ENCODE peak calls at places on chromosomes 7 and 10, in ten cellular contexts. S, J, L, Q, I, C, Z, U, A and R are unnamed samples.

GRCh38 chr10:27446091-27446918 is 57.8 kb upstream of the RAB18 start:
- DNase-seq in S (peak), J (no peak), L (peak), Q (no peak), I (peak), C (no peak), Z (peak), U (no peak), A (no peak), R (peak)

GRCh38 chr7:72453436-72453835 is 41.3 kb upstream of the CALN1 start:
- DNase-seq in S (no peak), J (no peak), L (no peak), Q (no peak), I (no peak), C (no peak), Z (no peak), U (no peak), A (no peak), R (no peak)

GRCh38 chr7:114825423-114825951 is 96.4 kb upstream of the MDFIC start:
- DNase-seq in S (no peak), J (no peak), L (no peak), Q (no peak), I (no peak), C (no peak), Z (no peak), U (no peak), A (no peak), R (no peak)

GRCh38 chr7:95330194-95331003 is 6.1 kb upstream of the PON1 start:
- DNase-seq in S (no peak), J (no peak), L (peak), Q (no peak), I (no peak), C (no peak), Z (no peak), U (no peak), A (no peak), R (peak)

GRCh38 chr10:107576746-107577145 is 412.2 kb upstream of the SORCS1 start:
- DNase-seq in S (no peak), J (no peak), L (no peak), Q (no peak), I (no peak), C (no peak), Z (no peak), U (no peak), A (no peak), R (no peak)

GRCh38 chr7:123190109-123190831 is 9.5 kb downstream of the SLC13A1 start:
- DNase-seq in S (no peak), J (no peak), L (no peak), Q (no peak), I (no peak), C (no peak), Z (no peak), U (no peak), A (no peak), R (no peak)

GRCh38 chr10:94218496-94219183 is 144.1 kb downstream of the NOC3L start:
- DNase-seq in S (no peak), J (no peak), L (no peak), Q (no peak), I (no peak), C (no peak), Z (no peak), U (no peak), A (no peak), R (peak)

GRCh38 chr10:130993612-130994011 is 317.9 kb downstream of the TCERG1L start:
- DNase-seq in S (no peak), J (no peak), L (no peak), Q (no peak), I (no peak), C (no peak), Z (no peak), U (no peak), A (no peak), R (no peak)

GRCh38 chr10:73874267-73875138 is at the start of gene CAMK2G:
- DNase-seq in S (no peak), J (peak), L (peak), Q (no peak), I (no peak), C (peak), Z (peak), U (no peak), A (peak), R (peak)

GRCh38 chr7:30503273-30504212 is 1.1 kb downstream of the GGCT start:
- DNase-seq in S (no peak), J (no peak), L (peak), Q (no peak), I (no peak), C (no peak), Z (no peak), U (no peak), A (no peak), R (peak)

GRCh38 chr10:126670886-126671285 is 393 bp upstream of the C10orf90 start:
- DNase-seq in S (no peak), J (no peak), L (no peak), Q (no peak), I (no peak), C (no peak), Z (no peak), U (no peak), A (no peak), R (no peak)

GRCh38 chr10:95741807-95742528 is 14.0 kb upstream of the ENTPD1 start:
- DNase-seq in S (no peak), J (no peak), L (no peak), Q (no peak), I (no peak), C (peak), Z (peak), U (no peak), A (no peak), R (peak)

GRCh38 chr10:69816536-69816935 is 14.8 kb downstream of the COL13A1 start:
- DNase-seq in S (no peak), J (no peak), L (no peak), Q (no peak), I (no peak), C (no peak), Z (no peak), U (no peak), A (no peak), R (no peak)

GRCh38 chr10:30583778-30584415 is 45.7 kb downstream of the LYZL2 start:
- DNase-seq in S (peak), J (peak), L (peak), Q (peak), I (no peak), C (peak), Z (peak), U (no peak), A (peak), R (peak)

GRCh38 chr7:42152353-42153205 is 84.4 kb downstream of the GLI3 start:
- DNase-seq in S (no peak), J (peak), L (no peak), Q (no peak), I (no peak), C (no peak), Z (no peak), U (no peak), A (no peak), R (no peak)

GRCh38 chr10:58019863-58020537 is 247.7 kb downstream of the IPMK start:
- DNase-seq in S (no peak), J (no peak), L (no peak), Q (no peak), I (no peak), C (no peak), Z (no peak), U (no peak), A (no peak), R (no peak)

GRCh38 chr10:96390460-96390864 is 31.7 kb upstream of the OPALIN start:
- DNase-seq in S (no peak), J (peak), L (no peak), Q (no peak), I (no peak), C (peak), Z (no peak), U (peak), A (peak), R (no peak)

GRCh38 chr7:25180946-25181345 is 47.3 kb downstream of the NPVF start:
- DNase-seq in S (no peak), J (no peak), L (no peak), Q (no peak), I (no peak), C (no peak), Z (no peak), U (no peak), A (no peak), R (no peak)

GRCh38 chr7:65379318-65379717 is 5.7 kb downstream of the ZNF92 start:
- DNase-seq in S (no peak), J (no peak), L (no peak), Q (no peak), I (no peak), C (no peak), Z (no peak), U (no peak), A (no peak), R (peak)

GRCh38 chr10:21797984-21798765 is 205.4 kb downstream of the DNAJC1 start:
- DNase-seq in S (no peak), J (no peak), L (no peak), Q (no peak), I (no peak), C (no peak), Z (no peak), U (no peak), A (no peak), R (no peak)

GRCh38 chr10:50636576-50636975 is 12.8 kb upstream of the SGMS1 start:
- DNase-seq in S (no peak), J (no peak), L (no peak), Q (no peak), I (no peak), C (no peak), Z (no peak), U (no peak), A (no peak), R (no peak)

GRCh38 chr7:44581426-44581906 is 565 bp downstream of the TMED4 start:
- DNase-seq in S (no peak), J (no peak), L (peak), Q (no peak), I (no peak), C (peak), Z (peak), U (peak), A (no peak), R (no peak)

GRCh38 chr7:113331155-113331898 is 213.0 kb upstream of the SMIM30 start:
- DNase-seq in S (no peak), J (no peak), L (no peak), Q (no peak), I (no peak), C (no peak), Z (peak), U (peak), A (no peak), R (no peak)

GRCh38 chr10:30686706-30687105 is 57.2 kb upstream of the LYZL2 start:
- DNase-seq in S (no peak), J (no peak), L (no peak), Q (no peak), I (no peak), C (no peak), Z (no peak), U (no peak), A (no peak), R (no peak)

GRCh38 chr7:116455499-116455898 is 44.0 kb upstream of the CAV2 start:
- DNase-seq in S (no peak), J (no peak), L (no peak), Q (no peak), I (no peak), C (no peak), Z (no peak), U (no peak), A (no peak), R (no peak)

GRCh38 chr7:95688931-95689453 is 83.4 kb upstream of the DYNC1I1 start:
- DNase-seq in S (no peak), J (peak), L (no peak), Q (no peak), I (no peak), C (no peak), Z (no peak), U (no peak), A (no peak), R (no peak)

GRCh38 chr10:29554660-29555059 is 80.1 kb downstream of the SVIL start:
- DNase-seq in S (no peak), J (no peak), L (no peak), Q (no peak), I (no peak), C (no peak), Z (no peak), U (no peak), A (no peak), R (no peak)

GRCh38 chr10:100977436-100977835 is 8.1 kb downstream of the SEMA4G start:
- DNase-seq in S (no peak), J (no peak), L (no peak), Q (no peak), I (no peak), C (no peak), Z (no peak), U (peak), A (no peak), R (no peak)

GRCh38 chr10:86918022-86918471 is 39.4 kb downstream of the MMRN2 start:
- DNase-seq in S (peak), J (no peak), L (peak), Q (no peak), I (no peak), C (no peak), Z (no peak), U (no peak), A (no peak), R (no peak)

GRCh38 chr7:28410628-28411578 is 1.4 kb upstream of the CREB5 start:
- DNase-seq in S (no peak), J (no peak), L (peak), Q (no peak), I (no peak), C (peak), Z (peak), U (no peak), A (peak), R (peak)

GRCh38 chr10:14084875-14085274 is 245.8 kb downstream of the FRMD4A start:
- DNase-seq in S (peak), J (no peak), L (no peak), Q (no peak), I (no peak), C (no peak), Z (no peak), U (no peak), A (no peak), R (no peak)

GRCh38 chr10:50653142-50653541 is 29.4 kb upstream of the SGMS1 start:
- DNase-seq in S (no peak), J (peak), L (peak), Q (no peak), I (no peak), C (no peak), Z (peak), U (no peak), A (no peak), R (peak)

GRCh38 chr10:34746094-34746493 is 69.0 kb downstream of the PARD3 start:
- DNase-seq in S (no peak), J (no peak), L (no peak), Q (no peak), I (no peak), C (no peak), Z (no peak), U (no peak), A (no peak), R (no peak)

GRCh38 chr10:59331661-59332060 is 30.7 kb downstream of the FAM13C start:
- DNase-seq in S (no peak), J (no peak), L (no peak), Q (no peak), I (no peak), C (no peak), Z (no peak), U (no peak), A (no peak), R (no peak)

GRCh38 chr7:47416454-47417121 is 165.3 kb downstream of the TNS3 start:
- DNase-seq in S (no peak), J (no peak), L (no peak), Q (no peak), I (no peak), C (no peak), Z (no peak), U (peak), A (peak), R (no peak)
- TF ChIP-seq CTCF in S (no peak), J (no peak), L (no peak), Q (no peak), I (no peak), C (no peak), Z (no peak), U (peak), A (no peak), R (no peak)

GRCh38 chr10:102112210-102112817 is 7.9 kb downstream of the LDB1 start:
- DNase-seq in S (no peak), J (no peak), L (no peak), Q (no peak), I (no peak), C (no peak), Z (no peak), U (no peak), A (no peak), R (no peak)
- TF ChIP-seq CTCF in S (peak), J (no peak), L (peak), Q (no peak), I (peak), C (no peak), Z (no peak), U (peak), A (no peak), R (peak)

DNA sequence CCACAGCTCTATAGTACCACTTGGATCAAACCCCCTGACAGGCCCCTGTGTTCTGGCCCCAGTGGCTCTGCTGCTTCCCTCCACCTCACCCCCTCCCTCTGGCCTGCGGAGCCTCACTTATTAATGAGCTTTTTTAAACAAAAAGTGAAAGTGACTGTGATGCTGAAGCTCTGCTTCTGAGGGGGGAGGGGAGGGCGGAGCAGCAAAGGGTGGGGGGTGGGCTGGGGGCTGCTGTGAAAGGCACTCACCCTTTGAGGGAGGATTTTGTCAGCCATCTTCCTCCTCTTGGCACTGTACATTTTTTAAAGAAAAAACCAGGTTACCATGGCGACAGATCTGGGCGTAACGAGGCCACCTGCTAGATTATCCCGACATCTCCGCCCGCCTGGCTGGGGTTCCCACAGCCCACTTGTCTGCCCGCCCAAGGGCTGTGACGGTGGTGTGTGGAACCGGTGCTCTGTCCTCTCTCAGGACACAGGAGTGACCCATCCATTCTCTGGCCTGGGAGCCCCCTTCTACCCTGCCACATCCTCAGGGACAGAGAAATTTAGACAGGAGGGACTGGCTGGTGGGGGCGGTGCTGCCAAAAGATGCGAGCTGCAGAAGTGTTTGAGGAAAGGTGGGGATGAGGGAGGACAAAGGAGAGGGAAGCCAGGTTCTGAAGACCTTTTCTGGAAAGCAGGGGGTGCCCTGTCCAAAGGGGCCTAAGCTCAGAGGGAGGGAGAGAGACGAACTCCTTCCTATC is 4.9 kb downstream of the SMARCD3 start:
- DNase-seq in S (no peak), J (no peak), L (no peak), Q (no peak), I (no peak), C (no peak), Z (no peak), U (no peak), A (peak), R (no peak)
- TF ChIP-seq CTCF in S (no peak), J (no peak), L (no peak), Q (no peak), I (no peak), C (no peak), Z (no peak), U (no peak), A (no peak), R (no peak)

GRCh38 chr10:124210263-124210662 is 116.9 kb upstream of the CHST15 start:
- DNase-seq in S (no peak), J (no peak), L (no peak), Q (no peak), I (no peak), C (no peak), Z (no peak), U (no peak), A (no peak), R (no peak)
- TF ChIP-seq CTCF in S (no peak), J (no peak), L (no peak), Q (no peak), I (no peak), C (no peak), Z (no peak), U (no peak), A (no peak), R (no peak)

DNA sequence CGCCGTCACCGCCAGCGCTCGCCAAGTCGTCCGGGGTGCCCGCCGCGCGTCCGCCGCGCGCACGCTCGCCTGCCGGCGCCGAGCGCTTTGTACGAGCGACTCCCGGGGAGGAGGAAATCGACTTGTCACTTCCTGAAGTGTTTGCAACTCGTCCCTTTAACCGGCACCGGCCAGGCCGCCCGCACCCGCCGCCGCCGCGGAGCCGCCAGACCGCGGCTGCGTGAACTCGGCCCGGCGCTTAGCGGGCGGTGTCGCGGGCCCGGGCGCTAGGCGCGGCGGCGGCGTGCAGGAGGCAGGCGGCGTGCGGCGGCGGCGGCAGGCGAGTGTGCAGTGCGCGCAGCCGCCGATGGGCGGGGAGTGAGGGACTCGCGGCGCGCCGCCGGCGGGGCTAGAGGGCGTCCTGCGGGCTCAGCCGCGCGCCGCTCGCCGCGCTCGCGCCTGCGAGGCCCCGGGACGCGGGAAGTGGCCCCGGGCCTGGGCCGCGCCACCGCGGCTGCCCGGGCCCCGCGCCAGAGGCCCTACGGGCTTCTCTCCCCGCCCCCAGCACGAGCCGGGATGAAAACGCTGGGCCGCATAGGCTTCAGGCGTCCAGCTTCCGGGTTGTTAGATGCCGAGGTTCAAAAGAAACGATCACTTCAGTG is at the start of gene FAM53B:
- DNase-seq in S (no peak), J (peak), L (peak), Q (no peak), I (no peak), C (peak), Z (peak), U (no peak), A (peak), R (peak)
- TF ChIP-seq CTCF in S (no peak), J (no peak), L (no peak), Q (no peak), I (no peak), C (no peak), Z (no peak), U (no peak), A (no peak), R (peak)

GRCh38 chr10:15254808-15255655 is 86.5 kb upstream of the NMT2 start:
- DNase-seq in S (no peak), J (no peak), L (no peak), Q (no peak), I (no peak), C (no peak), Z (no peak), U (no peak), A (no peak), R (no peak)

GRCh38 chr10:15251791-15252380 is 83.4 kb upstream of the NMT2 start:
- DNase-seq in S (no peak), J (no peak), L (no peak), Q (no peak), I (no peak), C (no peak), Z (no peak), U (no peak), A (no peak), R (no peak)

GRCh38 chr10:15255961-15256360 is 87.5 kb upstream of the NMT2 start:
- DNase-seq in S (no peak), J (no peak), L (no peak), Q (no peak), I (no peak), C (no peak), Z (no peak), U (no peak), A (no peak), R (no peak)

GRCh38 chr10:15252396-15252795 is 83.9 kb upstream of the NMT2 start:
- DNase-seq in S (no peak), J (no peak), L (no peak), Q (no peak), I (no peak), C (no peak), Z (no peak), U (no peak), A (no peak), R (no peak)

DNA sequence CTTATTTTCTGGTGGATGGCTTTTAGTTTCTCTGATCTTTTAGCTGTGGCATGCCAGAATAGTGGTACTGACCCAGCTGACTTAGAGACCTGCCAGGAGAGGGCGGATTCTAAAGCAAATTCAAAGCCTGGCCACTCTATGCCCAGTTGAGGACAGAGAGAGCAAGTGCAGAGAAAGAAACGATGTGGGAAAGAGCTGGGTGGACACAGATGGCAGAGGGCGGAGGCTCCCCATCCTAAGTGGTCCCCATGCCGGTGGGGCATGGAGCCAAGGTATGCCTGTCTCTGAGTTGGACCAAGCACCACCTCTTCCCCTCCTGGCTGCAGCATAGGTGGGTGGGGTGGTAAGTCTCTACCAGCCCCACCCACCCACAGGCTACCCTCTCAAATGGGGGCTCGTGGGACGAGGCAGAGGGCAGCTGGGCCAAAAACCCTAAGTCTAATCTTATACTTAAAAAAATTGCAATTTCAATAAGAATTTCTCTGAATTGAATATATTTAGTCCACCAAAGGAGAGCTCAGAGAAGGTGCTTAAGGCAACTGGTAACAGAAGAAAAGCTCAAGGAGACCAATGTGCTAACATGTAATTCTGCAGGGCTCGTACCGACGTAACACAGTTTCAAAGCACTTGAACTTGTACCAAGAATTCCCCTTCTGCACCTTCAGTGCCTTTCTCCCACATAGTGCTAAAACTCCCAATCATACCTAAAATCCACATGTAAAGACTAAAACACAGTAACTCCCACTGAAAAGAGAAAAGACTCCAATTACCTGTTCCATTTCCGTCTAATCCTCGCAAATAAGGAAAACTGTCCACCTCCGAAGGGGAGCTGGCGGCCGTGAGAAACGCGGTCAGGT is 85.7 kb upstream of the NMT2 start:
- DNase-seq in S (no peak), J (no peak), L (no peak), Q (no peak), I (no peak), C (no peak), Z (no peak), U (no peak), A (no peak), R (no peak)
- TF ChIP-seq CTCF in S (no peak), J (no peak), L (no peak), Q (no peak), I (no peak), C (no peak), Z (no peak), U (no peak), A (no peak), R (no peak)